ENCODE peak calls at places on chromosomes 4 and X, in nine cellular contexts. D, S, V, F, J, T, X, Q and P are unnamed samples. For H3K9me3 and H3K4me1, the result is how much of the 10 kb centered on the place peaks cover.

GRCh38 chr4:17058506-17058905 is 160.1 kb upstream of the LDB2 start:
- DNase-seq in D (no peak), S (no peak), V (peak), F (peak), J (no peak), T (peak), X (no peak), Q (no peak), P (no peak)

GRCh38 chr4:15455290-15455689 is 14.4 kb upstream of the CC2D2A start:
- DNase-seq in D (no peak), S (no peak), V (peak), F (no peak), J (no peak), T (peak), X (no peak), Q (no peak), P (no peak)

GRCh38 chr4:152185786-152186540 is 349.9 kb downstream of the FBXW7 start:
- DNase-seq in D (no peak), S (no peak), V (no peak), F (no peak), J (no peak), T (no peak), X (no peak), Q (no peak), P (no peak)

GRCh38 chrX:20383487-20383886 is 116.8 kb upstream of the RPS6KA3 start:
- DNase-seq in D (no peak), S (no peak), V (no peak), F (no peak), J (no peak), T (no peak), X (no peak), Q (no peak), P (no peak)

GRCh38 chrX:51332188-51332942 is at the start of gene NUDT10:
- DNase-seq in D (peak), S (peak), V (peak), F (peak), J (no peak), T (peak), X (no peak), Q (peak), P (no peak)

GRCh38 chrX:135543924-135544323 is 23.5 kb downstream of the INTS6L start:
- DNase-seq in D (no peak), S (no peak), V (no peak), F (no peak), J (no peak), T (no peak), X (peak), Q (no peak), P (peak)

GRCh38 chrX:46125139-46125538 is 420.1 kb downstream of the ZNF674 start:
- DNase-seq in D (no peak), S (no peak), V (no peak), F (no peak), J (no peak), T (no peak), X (no peak), Q (no peak), P (peak)

GRCh38 chr4:83646538-83646937 is 110.6 kb downstream of the GPAT3 start:
- DNase-seq in D (no peak), S (no peak), V (no peak), F (no peak), J (no peak), T (no peak), X (no peak), Q (no peak), P (no peak)

GRCh38 chr4:185845966-185846365 is 34.0 kb upstream of the SORBS2 start:
- DNase-seq in D (no peak), S (no peak), V (no peak), F (no peak), J (no peak), T (no peak), X (no peak), Q (no peak), P (no peak)

GRCh38 chr4:15890246-15890829 is 48.2 kb downstream of the FGFBP1 start:
- DNase-seq in D (no peak), S (no peak), V (no peak), F (no peak), J (no peak), T (no peak), X (no peak), Q (no peak), P (no peak)

GRCh38 chr4:186067757-186068385 is 1.1 kb upstream of the TLR3 start:
- DNase-seq in D (peak), S (peak), V (peak), F (peak), J (peak), T (no peak), X (peak), Q (peak), P (peak)

GRCh38 chr4:147334478-147334877 is 146.4 kb upstream of the EDNRA start:
- DNase-seq in D (no peak), S (no peak), V (no peak), F (no peak), J (peak), T (no peak), X (no peak), Q (no peak), P (peak)

GRCh38 chr4:159018062-159018629 is 84.7 kb upstream of the RAPGEF2 start:
- DNase-seq in D (no peak), S (no peak), V (peak), F (no peak), J (no peak), T (no peak), X (no peak), Q (no peak), P (no peak)

GRCh38 chr4:79759793-79760192 is 313.2 kb downstream of the ANTXR2 start:
- DNase-seq in D (no peak), S (no peak), V (no peak), F (no peak), J (peak), T (no peak), X (no peak), Q (no peak), P (no peak)

GRCh38 chr4:126564283-126564854 is 1068.4 kb upstream of the INTU start:
- DNase-seq in D (no peak), S (no peak), V (no peak), F (no peak), J (peak), T (no peak), X (no peak), Q (no peak), P (no peak)

GRCh38 chr4:38621004-38621684 is 42.9 kb upstream of the KLF3 start:
- DNase-seq in D (peak), S (peak), V (no peak), F (no peak), J (peak), T (no peak), X (no peak), Q (no peak), P (peak)

DNA sequence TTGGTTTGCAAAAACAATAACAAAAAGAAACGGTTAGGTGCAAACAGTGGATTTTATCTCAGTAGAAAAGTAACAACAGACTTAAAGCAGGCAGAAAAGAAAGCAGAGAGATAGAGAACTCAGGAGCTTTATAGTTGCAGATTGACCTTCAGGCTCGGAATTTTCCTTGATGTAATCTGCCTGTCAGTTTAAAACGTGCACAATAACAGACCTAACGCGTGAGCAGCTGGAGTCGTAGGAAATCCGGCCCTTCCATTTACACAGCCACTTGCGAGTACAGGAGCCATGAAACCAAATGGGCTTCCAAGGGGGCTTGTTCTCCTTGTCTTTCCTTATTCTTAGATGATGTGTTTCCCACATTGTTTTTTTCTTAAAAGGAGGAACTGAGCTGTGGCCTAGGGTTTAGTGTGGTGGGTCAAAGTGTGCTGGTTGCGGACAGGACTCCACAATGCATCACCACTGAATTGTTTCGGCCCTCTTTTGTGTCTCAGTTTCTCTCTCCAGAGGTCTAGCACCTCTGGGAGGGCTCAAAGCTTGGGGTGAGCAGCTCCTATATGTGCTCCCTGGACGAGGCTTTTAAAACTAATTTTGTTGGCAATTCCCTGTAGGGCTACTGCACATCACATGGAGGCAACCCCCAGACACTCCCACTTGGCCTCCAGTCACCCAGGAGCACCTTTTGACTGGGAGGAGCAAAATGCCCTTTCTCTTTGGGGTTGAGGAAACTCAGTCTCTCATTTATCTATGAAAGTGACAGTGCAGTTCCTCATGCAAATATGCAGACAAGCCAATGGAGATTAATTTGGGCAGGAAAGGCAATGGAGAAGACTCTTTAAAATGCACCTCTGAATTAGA is 13.9 kb upstream of the MPP1 start:
- DNase-seq in D (no peak), S (no peak), V (no peak), F (no peak), J (no peak), T (no peak), X (no peak), Q (no peak), P (peak)
- H3K27ac ChIP-seq in D (no peak), S (no peak), V (no peak), F (no peak), J (no peak), T (no peak), X (no peak), Q (no peak), P (no peak)

GRCh38 chr4:117421706-117422105 is 336.3 kb upstream of the TRAM1L1 start:
- DNase-seq in D (no peak), S (no peak), V (no peak), F (no peak), J (no peak), T (no peak), X (no peak), Q (no peak), P (no peak)
- H3K9me3 ChIP-seq in D (under half), S (under half), V (under half), F (under half), J (under half), T (under half), X (under half), Q (under half), P (under half)

GRCh38 chr4:184384056-184384809 is 90.1 kb downstream of the IRF2 start:
- DNase-seq in D (peak), S (no peak), V (peak), F (no peak), J (peak), T (no peak), X (no peak), Q (no peak), P (peak)

GRCh38 chr4:184383497-184384055 is 90.8 kb downstream of the IRF2 start:
- DNase-seq in D (peak), S (no peak), V (peak), F (no peak), J (peak), T (peak), X (no peak), Q (no peak), P (peak)

GRCh38 chr4:184386271-184386781 is 88.0 kb downstream of the IRF2 start:
- DNase-seq in D (no peak), S (no peak), V (no peak), F (no peak), J (no peak), T (no peak), X (no peak), Q (no peak), P (peak)

GRCh38 chr4:184385705-184386141 is 88.6 kb downstream of the IRF2 start:
- DNase-seq in D (peak), S (no peak), V (peak), F (no peak), J (no peak), T (no peak), X (no peak), Q (no peak), P (peak)

DNA sequence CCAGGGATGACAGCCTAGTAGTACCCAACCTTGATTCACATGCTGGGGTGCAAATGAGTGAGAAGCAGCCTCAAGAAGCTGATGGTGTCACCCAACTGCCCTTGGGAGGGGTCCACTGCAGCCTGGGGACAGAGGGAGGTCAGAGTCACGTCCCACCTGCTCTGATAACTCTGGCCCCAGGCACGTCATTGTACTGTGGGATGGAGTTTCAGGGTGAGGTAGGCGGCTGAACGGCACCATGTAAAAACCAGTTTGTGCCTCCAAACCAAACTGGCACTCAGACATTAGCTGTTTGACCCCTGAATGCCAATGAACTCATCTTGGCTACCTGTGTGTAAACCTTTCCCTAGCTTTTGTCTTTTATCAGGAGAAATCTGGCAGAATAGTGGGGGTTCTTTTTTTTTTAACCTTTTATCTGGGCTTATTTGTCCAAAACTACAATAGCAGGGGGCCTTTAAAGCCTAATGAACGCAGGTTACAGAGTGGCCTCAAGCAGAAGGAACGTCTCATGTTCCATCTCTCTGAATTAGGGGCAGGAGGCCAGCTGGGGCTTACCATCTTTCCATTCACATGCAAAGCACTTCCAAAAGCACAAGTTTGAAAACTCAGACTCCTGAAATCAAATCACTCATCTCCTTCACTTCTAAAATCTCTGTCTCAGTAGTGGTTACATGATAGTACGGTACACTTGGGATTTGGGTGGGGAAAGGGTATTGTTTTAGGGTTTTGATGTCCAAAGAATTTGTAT is 89.4 kb downstream of the IRF2 start:
- DNase-seq in D (no peak), S (no peak), V (no peak), F (no peak), J (no peak), T (no peak), X (no peak), Q (no peak), P (peak)
- H3K4me1 ChIP-seq in D (under half), S (half or more), V (under half), F (under half), J (under half), T (half or more), X (under half), Q (under half), P (under half)

GRCh38 chrX:87299563-87300160 is 217.9 kb upstream of the KLHL4 start:
- DNase-seq in D (no peak), S (no peak), V (no peak), F (no peak), J (peak), T (no peak), X (no peak), Q (no peak), P (no peak)
- H3K27ac ChIP-seq in D (no peak), S (no peak), V (no peak), F (no peak), J (no peak), T (no peak), X (no peak), Q (no peak), P (no peak)

DNA sequence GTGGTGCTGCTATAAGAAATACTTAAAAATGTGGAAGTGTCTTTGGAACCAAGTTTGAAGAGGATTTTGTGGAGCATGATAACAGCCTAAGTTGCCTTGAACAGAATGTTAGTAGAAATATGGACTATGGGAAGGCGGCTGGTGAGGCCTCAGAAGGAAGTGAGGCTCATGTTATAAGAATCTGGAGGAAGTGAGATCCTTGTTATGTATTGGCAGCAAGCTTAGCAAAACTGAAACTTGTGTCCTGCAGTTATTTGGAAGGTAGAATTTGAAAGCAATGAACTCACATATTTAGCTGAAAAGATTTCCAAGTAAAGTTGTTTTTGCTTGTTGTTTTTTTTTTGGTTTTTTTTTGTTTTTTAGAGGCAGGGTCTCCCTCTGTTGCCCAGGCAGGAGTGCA is 13.6 kb upstream of the MED14 start:
- DNase-seq in D (no peak), S (no peak), V (no peak), F (no peak), J (no peak), T (no peak), X (no peak), Q (no peak), P (no peak)
- H3K9me3 ChIP-seq in D (under half), S (under half), V (under half), F (under half), J (under half), T (under half), X (under half), Q (under half), P (under half)

DNA sequence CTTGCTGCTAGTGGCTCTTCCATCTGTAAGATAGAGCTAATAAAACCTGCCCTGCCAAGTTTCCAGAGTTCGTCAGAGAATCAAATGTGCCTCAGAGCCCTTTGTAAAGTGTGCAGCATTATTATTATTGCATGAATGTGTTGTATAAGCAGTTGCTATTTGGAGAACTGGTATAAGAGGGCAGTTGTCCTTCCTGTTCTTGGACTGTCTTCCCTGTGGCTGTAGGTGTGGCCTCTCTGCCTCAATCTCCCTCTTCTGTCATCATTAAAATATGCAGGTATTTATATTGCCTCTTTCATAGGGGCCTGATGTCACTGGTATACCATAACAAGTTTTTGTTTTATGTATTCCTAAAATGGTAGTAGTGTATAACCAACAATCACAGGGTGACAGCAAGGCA is 3.8 kb downstream of the MTM1 start:
- DNase-seq in D (no peak), S (no peak), V (no peak), F (no peak), J (peak), T (no peak), X (no peak), Q (no peak), P (no peak)
- H3K4me1 ChIP-seq in D (under half), S (half or more), V (under half), F (under half), J (half or more), T (under half), X (under half), Q (half or more), P (under half)

GRCh38 chrX:153410328-153410727 is 944 bp upstream of the ZFP92 start:
- DNase-seq in D (no peak), S (no peak), V (no peak), F (no peak), J (no peak), T (no peak), X (no peak), Q (no peak), P (no peak)

GRCh38 chrX:153410888-153411254 is 401 bp upstream of the ZFP92 start:
- DNase-seq in D (no peak), S (no peak), V (no peak), F (no peak), J (no peak), T (no peak), X (no peak), Q (no peak), P (no peak)

GRCh38 chrX:153412746-153413720 is 1.8 kb downstream of the ZFP92 start:
- DNase-seq in D (no peak), S (no peak), V (no peak), F (no peak), J (no peak), T (no peak), X (no peak), Q (no peak), P (no peak)

GRCh38 chrX:153411988-153412574 is 809 bp downstream of the ZFP92 start:
- DNase-seq in D (no peak), S (no peak), V (no peak), F (no peak), J (no peak), T (no peak), X (no peak), Q (no peak), P (no peak)

DNA sequence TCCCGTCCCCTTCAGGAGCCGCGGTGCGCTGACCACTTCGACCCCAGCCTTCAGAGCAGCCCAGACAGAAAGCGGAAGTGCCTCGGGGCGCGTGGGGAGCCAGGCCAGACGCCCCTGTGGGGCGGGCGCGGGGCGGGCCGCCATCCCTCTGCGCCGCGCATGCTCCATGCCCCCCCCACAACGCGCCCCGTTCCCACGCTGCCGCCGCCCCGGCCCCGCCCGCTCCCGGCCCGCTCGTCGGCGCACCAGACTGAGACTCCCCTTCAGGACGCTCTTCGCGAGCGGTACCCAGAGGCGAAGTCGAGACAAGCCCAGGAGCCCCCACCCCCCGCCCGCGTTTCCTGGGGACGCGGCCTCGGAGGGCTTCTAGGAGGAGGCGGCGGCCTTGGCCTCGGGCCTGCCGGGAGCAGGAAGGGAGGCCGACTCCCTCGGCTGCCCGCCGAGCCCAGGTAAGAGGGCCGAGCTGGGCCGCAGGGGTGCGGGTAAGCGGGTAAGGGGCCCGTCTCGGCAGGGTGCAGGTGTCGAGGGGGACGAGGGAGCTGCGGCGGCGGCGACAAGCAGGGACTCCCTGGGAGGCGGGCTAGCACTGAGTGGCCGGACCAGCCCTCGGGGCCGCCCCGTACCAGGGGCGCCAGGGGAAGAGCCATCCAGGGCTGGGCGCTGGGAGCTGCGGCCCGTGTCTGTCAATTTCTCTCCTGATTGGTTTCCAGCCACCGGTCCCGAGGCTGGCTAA is at the start of gene ZFP92:
- DNase-seq in D (no peak), S (no peak), V (peak), F (peak), J (no peak), T (peak), X (peak), Q (peak), P (peak)
- H3K27ac ChIP-seq in D (no peak), S (no peak), V (no peak), F (no peak), J (no peak), T (no peak), X (no peak), Q (peak), P (no peak)

DNA sequence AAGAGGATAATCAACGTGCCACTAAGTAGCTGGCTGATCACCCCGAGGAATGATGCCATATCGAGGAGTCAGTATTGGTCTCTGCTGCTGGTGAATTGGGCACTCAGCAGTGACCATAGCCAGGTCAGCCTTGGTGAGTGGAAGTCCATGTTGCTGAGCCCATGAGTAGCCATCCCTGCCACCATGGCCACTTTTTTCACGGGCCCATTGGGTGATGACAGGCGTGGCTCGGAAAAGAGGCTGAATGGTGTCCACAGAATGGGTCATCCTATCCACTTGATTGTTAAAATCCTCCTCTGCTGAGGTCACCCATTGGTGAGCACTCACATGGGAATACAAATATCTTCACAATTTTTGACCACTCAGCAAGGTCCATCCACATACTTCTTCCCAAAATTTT is 114.4 kb downstream of the UBE2NL start:
- DNase-seq in D (no peak), S (no peak), V (no peak), F (no peak), J (no peak), T (no peak), X (no peak), Q (no peak), P (no peak)
- H3K9me3 ChIP-seq in D (under half), S (under half), V (under half), F (under half), J (under half), T (under half), X (under half), Q (under half), P (under half)